ENCODE peak calls at places on chromosomes 16 and 17, in nine cellular contexts. G is prostate gland; F is IMR-90; B is foreskin keratinocyte; Q is body of pancreas; U is naive thymus-derived CD4-positive, alpha-beta T cell; X is Peyer's patch; A is GM23338; I is RWPE1. R is an unnamed sample.

GRCh38 chr16:85988723-85989313 is 89.9 kb downstream of the IRF8 start:
- DNase-seq in G (no peak), Q (no peak), I (no peak), A (no peak), U (no peak), F (no peak), X (no peak), B (no peak), R (no peak)

GRCh38 chr16:4850211-4850610 is 2.9 kb downstream of the UBN1 start:
- DNase-seq in G (no peak), I (no peak), B (no peak), U (no peak), Q (no peak), X (no peak), F (peak), A (no peak), R (no peak)

GRCh38 chr16:62678796-62679195 is 642.6 kb upstream of the CDH8 start:
- DNase-seq in Q (no peak), X (no peak), G (no peak), B (peak), A (no peak), U (no peak), I (no peak), F (no peak), R (no peak)

GRCh38 chr17:40675905-40676304 is 10.9 kb upstream of the KRT222 start:
- DNase-seq in I (no peak), U (no peak), A (peak), G (no peak), X (no peak), B (no peak), F (no peak), Q (no peak), R (no peak)

GRCh38 chr16:21708533-21709115 is 44.9 kb downstream of the OTOA start:
- DNase-seq in B (peak), G (peak), U (peak), Q (peak), F (peak), A (peak), X (peak), I (peak), R (peak)

GRCh38 chr16:85355515-85355837 is 243.2 kb upstream of the CIBAR2 start:
- DNase-seq in F (no peak), Q (no peak), B (no peak), X (no peak), A (no peak), U (no peak), I (no peak), G (no peak), R (no peak)

GRCh38 chr17:58231644-58232043 is 6.7 kb upstream of the LPO start:
- DNase-seq in A (no peak), X (no peak), G (no peak), I (no peak), U (no peak), B (no peak), F (peak), Q (no peak), R (no peak)

GRCh38 chr16:85437161-85438052 is 175.7 kb upstream of the GSE1 start:
- DNase-seq in B (no peak), A (peak), I (no peak), G (peak), Q (peak), U (no peak), F (no peak), X (peak), R (no peak)

GRCh38 chr16:24858219-24859041 is 12.7 kb downstream of the SLC5A11 start:
- DNase-seq in A (peak), G (no peak), F (peak), X (peak), Q (peak), U (peak), B (no peak), I (peak), R (peak)

GRCh38 chr16:48501516-48502377 is 108.2 kb downstream of the N4BP1 start:
- DNase-seq in A (no peak), U (no peak), X (no peak), Q (no peak), F (no peak), G (no peak), B (no peak), I (no peak), R (no peak)

DNA sequence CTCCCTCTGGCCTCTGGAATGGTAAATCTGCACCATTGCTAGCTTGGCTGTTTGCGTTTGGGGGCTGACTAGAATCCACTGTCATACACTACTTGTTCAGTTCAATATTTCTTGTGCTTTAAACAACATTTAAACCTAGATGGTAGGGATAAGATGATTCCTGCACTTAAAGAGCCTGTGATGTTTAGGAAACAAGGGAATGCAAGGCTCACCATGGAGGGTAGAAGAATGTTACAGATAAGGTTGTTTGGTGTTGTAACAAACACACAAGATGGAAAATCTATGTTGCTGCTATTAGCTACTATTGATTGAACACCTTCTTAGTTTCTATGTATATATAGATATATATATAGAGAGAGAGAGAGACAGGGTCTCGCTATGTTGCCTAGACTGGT is 31.4 kb downstream of the YPEL2 start:
- DNase-seq in B (no peak), G (no peak), F (no peak), U (no peak), X (no peak), Q (no peak), A (no peak), I (no peak), R (no peak)
- H3K27ac ChIP-seq in B (no peak), G (no peak), F (peak), U (peak), X (peak), Q (peak), A (no peak), I (no peak), R (peak)

DNA sequence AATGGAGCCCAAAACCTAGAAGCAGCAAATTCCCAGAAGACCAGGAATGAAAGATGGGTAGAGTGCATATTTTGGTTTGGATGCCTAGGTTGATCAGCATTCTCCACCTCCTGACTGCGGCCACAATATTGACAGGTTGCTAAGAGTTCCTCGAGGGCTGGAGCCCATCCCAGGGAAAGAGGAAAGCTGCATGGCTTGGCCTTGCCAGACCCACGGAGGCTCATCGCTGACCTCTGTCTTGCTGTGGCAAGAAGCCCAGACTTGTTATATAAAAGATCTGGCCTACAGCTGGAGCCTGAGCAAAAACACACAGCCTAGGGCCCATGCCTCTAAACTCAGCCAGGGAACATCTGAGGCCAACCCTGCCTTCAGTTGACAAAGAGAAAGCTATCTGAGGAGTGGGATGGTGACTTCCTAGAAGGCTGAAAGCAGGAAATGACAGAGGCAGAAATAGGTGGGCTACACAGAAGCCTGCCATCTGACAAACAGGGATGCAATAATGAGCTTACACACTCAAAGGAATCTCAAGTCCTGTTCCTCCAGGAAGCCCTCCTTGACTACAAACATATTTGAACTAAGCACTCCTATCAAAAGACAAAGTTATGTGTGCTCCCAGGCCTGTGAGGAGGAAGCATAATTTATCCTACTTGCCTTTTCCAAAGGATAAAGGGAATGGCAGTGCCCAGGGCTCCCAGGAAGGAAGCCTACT is 22.5 kb upstream of the SLC35B1 start:
- DNase-seq in X (peak), U (no peak), Q (peak), G (no peak), F (peak), I (no peak), B (no peak), A (no peak), R (peak)
- H3K27ac ChIP-seq in X (peak), U (peak), Q (peak), G (no peak), F (no peak), I (no peak), B (no peak), A (no peak), R (peak)

GRCh38 chr16:55568151-55568693 is 1.7 kb downstream of the CAPNS2 start:
- DNase-seq in F (no peak), B (peak), G (peak), A (no peak), U (no peak), I (peak), Q (no peak), X (no peak), R (no peak)

GRCh38 chr16:55563797-55564196 is 2.7 kb upstream of the CAPNS2 start:
- DNase-seq in B (peak), U (no peak), G (no peak), X (no peak), Q (no peak), A (no peak), F (no peak), I (no peak), R (no peak)

GRCh38 chr16:55569025-55569424 is 2.5 kb downstream of the CAPNS2 start:
- DNase-seq in B (peak), F (peak), Q (no peak), I (no peak), U (no peak), X (no peak), A (no peak), G (no peak), R (no peak)

GRCh38 chr16:55567382-55567781 is 898 bp downstream of the CAPNS2 start:
- DNase-seq in I (peak), X (no peak), U (no peak), A (no peak), G (peak), B (peak), Q (no peak), F (peak), R (no peak)

DNA sequence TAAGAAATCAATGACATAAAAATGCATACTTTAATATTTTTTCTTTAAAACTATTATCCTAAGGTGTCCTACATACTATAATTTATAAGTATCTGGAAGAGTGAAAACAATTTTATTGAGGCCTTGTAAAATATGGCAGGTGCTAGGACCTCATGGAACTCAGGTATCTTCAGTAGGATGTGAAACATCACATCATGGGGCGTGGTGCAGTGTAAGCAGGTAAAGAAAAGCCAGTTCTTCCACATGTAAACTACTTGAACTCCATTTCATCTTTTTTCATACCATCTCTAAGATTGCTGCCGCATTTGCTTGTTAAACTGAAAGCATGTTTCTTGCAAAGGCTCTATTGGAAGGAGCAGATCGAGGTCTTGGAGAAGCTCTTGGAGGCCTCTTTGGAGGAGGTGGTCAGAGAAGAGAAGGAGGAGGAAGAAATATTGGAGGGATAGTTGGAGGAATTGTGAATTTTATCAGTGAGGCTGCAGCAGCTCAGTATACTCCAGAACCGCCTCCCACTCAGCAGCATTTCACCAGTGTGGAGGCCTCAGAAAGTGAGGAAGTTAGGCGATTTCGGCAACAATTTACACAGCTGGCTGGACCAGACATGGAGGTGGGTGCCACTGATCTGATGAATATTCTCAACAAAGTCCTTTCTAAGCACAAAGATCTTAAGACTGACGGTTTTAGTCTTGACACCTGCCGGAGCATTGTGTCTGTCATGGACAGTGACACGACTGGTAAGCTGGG is at the start of gene CAPNS2:
- DNase-seq in B (peak), I (no peak), A (no peak), G (no peak), U (no peak), Q (no peak), X (no peak), F (no peak), R (no peak)
- H3K27ac ChIP-seq in B (peak), I (peak), A (no peak), G (no peak), U (no peak), Q (no peak), X (no peak), F (no peak), R (no peak)

GRCh38 chr17:48162946-48163506 is 55.5 kb downstream of the SNX11 start:
- DNase-seq in F (no peak), I (no peak), X (no peak), U (no peak), A (no peak), Q (peak), G (no peak), B (no peak), R (no peak)
- H3K27ac ChIP-seq in F (no peak), I (no peak), X (peak), U (no peak), A (no peak), Q (peak), G (no peak), B (no peak), R (no peak)

GRCh38 chr17:49738456-49739163 is 25.3 kb downstream of the FAM117A start:
- DNase-seq in I (no peak), U (no peak), G (no peak), Q (peak), F (no peak), B (no peak), X (no peak), A (no peak), R (no peak)
- H3K27ac ChIP-seq in I (no peak), U (peak), G (no peak), Q (peak), F (no peak), B (no peak), X (peak), A (peak), R (peak)

DNA sequence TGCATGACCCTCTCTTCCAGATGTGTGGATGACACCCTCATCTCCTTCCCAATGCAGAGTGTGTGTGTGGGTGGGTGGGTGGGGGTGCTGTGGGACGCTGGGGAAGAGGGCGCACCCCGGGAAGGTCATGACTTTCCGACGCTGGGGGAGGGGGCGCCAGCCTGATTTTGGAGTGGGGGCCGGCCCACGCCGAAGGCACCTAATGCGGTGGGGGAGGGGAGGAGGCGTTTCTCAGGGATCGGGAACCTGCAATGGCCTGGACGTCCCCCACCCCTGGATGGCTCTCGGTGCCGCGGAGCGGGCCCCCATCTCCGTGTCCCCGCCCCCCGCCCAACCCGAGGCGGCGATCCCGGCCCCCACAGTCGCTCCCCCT is 33.5 kb downstream of the SRCIN1 start:
- DNase-seq in A (no peak), Q (no peak), X (no peak), G (no peak), B (no peak), I (no peak), U (no peak), F (no peak), R (no peak)
- H3K27ac ChIP-seq in A (no peak), Q (no peak), X (no peak), G (no peak), B (no peak), I (no peak), U (no peak), F (no peak), R (no peak)

GRCh38 chr16:27966756-27967155 is 96.8 kb downstream of the GSG1L start:
- DNase-seq in X (no peak), B (no peak), Q (no peak), I (no peak), G (no peak), A (no peak), F (no peak), U (no peak), R (no peak)

GRCh38 chr16:27967169-27967568 is 96.3 kb downstream of the GSG1L start:
- DNase-seq in G (no peak), I (no peak), Q (no peak), B (no peak), F (no peak), X (no peak), U (no peak), A (no peak), R (no peak)

GRCh38 chr16:27972500-27972899 is 91.0 kb downstream of the GSG1L start:
- DNase-seq in X (no peak), A (peak), B (peak), I (peak), G (no peak), F (peak), U (peak), Q (no peak), R (no peak)

GRCh38 chr16:27965801-27966200 is 97.7 kb downstream of the GSG1L start:
- DNase-seq in A (no peak), B (no peak), I (no peak), X (no peak), G (no peak), Q (no peak), U (no peak), F (no peak), R (no peak)

DNA sequence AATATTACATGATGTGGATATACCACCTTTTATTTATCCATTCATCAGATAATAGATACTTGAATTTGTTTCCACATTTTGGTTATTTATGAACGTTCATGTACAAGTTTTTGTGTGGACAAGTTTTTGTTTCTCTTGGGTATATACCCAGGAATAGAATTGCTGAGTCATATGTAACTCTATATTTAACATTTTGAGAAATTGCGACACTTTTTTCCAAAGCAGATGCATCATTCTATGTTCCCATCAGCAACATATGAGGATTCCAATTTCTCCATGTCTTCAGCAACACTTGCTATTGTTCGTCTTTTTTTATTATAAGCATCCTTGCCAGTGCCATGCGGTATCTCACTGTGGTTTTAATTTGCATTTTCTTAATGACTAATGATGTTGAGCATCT is 93.9 kb downstream of the GSG1L start:
- DNase-seq in Q (no peak), I (no peak), B (peak), F (peak), A (no peak), G (no peak), U (no peak), X (no peak), R (no peak)
- H3K27ac ChIP-seq in Q (no peak), I (no peak), B (no peak), F (no peak), A (no peak), G (no peak), U (no peak), X (no peak), R (no peak)

GRCh38 chr16:2121853-2122252 is 13.8 kb downstream of the PKD1 start:
- DNase-seq in U (no peak), B (peak), G (peak), Q (no peak), F (no peak), I (no peak), A (no peak), X (no peak), R (peak)

DNA sequence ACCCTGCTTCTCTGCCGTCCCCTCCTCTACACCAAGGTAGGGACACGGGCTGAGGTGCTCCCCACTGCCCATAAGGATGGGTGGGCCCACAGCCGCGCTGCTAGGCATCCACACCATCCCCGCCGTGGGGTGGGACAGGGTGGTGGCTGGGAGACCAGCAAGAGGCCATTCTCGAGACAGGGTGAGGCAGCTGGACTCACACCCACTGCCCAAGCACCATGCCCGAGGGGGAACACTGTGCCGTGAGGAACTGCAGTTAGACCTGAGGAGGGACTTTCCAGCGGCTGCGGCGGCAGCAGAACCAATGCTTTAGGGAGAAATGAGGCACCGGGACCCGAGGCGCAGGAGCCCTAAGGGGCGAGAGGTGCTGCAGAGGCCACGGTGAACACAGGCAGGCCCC is 13.3 kb downstream of the PKD1 start:
- DNase-seq in G (no peak), Q (no peak), U (no peak), A (no peak), X (no peak), F (no peak), I (no peak), B (no peak), R (no peak)
- H3K27ac ChIP-seq in G (peak), Q (no peak), U (no peak), A (no peak), X (no peak), F (peak), I (peak), B (no peak), R (peak)